ENCODE peak calls at places on chromosomes 5 and 9, in six cellular contexts. V is WTC11, A is GM10248, S is esophagus squamous epithelium, R is psoas muscle, E is WERI-Rb-1. B is an unnamed sample.

GRCh38 chr5:147140558-147140957 is 94.3 kb upstream of the STK32A start:
- DNase-seq in E (no peak), A (no peak), R (no peak), V (no peak), S (no peak), B (no peak)

GRCh38 chr5:38515081-38515480 is 41.4 kb downstream of the LIFR start:
- DNase-seq in E (no peak), V (no peak), S (no peak), R (no peak), A (no peak), B (no peak)

GRCh38 chr5:54659651-54660050 is 142.1 kb downstream of the SNX18 start:
- DNase-seq in V (no peak), A (no peak), S (no peak), E (no peak), R (no peak), B (no peak)

GRCh38 chr9:124040186-124040920 is 28.8 kb downstream of the LHX2 start:
- DNase-seq in R (no peak), S (no peak), V (no peak), E (peak; percentile 23), A (no peak), B (no peak)

GRCh38 chr5:58184910-58185309 is 275.0 kb downstream of the PLK2 start:
- DNase-seq in V (no peak), R (no peak), A (no peak), S (no peak), E (no peak), B (no peak)

GRCh38 chr5:111254613-111255012 is 30.4 kb downstream of the CAMK4 start:
- DNase-seq in A (peak; percentile 64), E (no peak), R (no peak), S (no peak), V (no peak), B (no peak)

GRCh38 chr9:114007991-114008666 is 70.0 kb downstream of the AMBP start:
- DNase-seq in A (no peak), E (peak; percentile 5), R (no peak), S (no peak), V (peak; percentile 9), B (no peak)

GRCh38 chr9:36101916-36102741 is 34.4 kb upstream of the GLIPR2 start:
- DNase-seq in E (no peak), A (no peak), V (no peak), R (no peak), S (no peak), B (no peak)

GRCh38 chr5:124544366-124545055 is 201.9 kb downstream of the ZNF608 start:
- DNase-seq in S (no peak), V (no peak), E (no peak), A (no peak), R (no peak), B (no peak)

GRCh38 chr5:1278656-1279442 is 16.0 kb downstream of the TERT start:
- DNase-seq in A (no peak), E (no peak), S (no peak), R (no peak), V (no peak), B (no peak)

GRCh38 chr5:93585054-93585751 is 2.2 kb downstream of the NR2F1 start:
- DNase-seq in A (no peak), E (peak; percentile 60), S (no peak), R (peak; percentile 58), V (peak; percentile 50), B (peak; percentile 33)

GRCh38 chr5:157026789-157027424 is 32.0 kb downstream of the HAVCR1 start:
- DNase-seq in V (peak; percentile 43), E (peak; percentile 29), R (no peak), A (no peak), S (no peak), B (no peak)

GRCh38 chr5:179959627-179960026 is 51.9 kb upstream of the TBC1D9B start:
- DNase-seq in A (no peak), V (no peak), R (no peak), E (no peak), S (no peak), B (no peak)

GRCh38 chr5:179967489-179967888 is 59.8 kb upstream of the TBC1D9B start:
- DNase-seq in R (no peak), E (no peak), S (no peak), A (no peak), V (no peak), B (no peak)

GRCh38 chr5:179960204-179960831 is 52.6 kb upstream of the TBC1D9B start:
- DNase-seq in S (no peak), V (no peak), A (no peak), R (no peak), E (no peak), B (no peak)

GRCh38 chr5:179963375-179963774 is 55.7 kb upstream of the TBC1D9B start:
- DNase-seq in A (no peak), E (no peak), V (no peak), R (no peak), S (no peak), B (no peak)

GRCh38 chr5:179964015-179964414 is 56.3 kb upstream of the TBC1D9B start:
- DNase-seq in A (no peak), S (no peak), E (no peak), V (no peak), R (no peak), B (no peak)
- TF ChIP-seq CTCF in A (no peak), S (no peak), E (no peak), V (no peak), R (no peak), B (no peak)

GRCh38 chr9:93061260-93061751 is 2.8 kb downstream of the SUSD3 start:
- DNase-seq in E (no peak), S (no peak), R (no peak), V (no peak), A (no peak), B (no peak)

GRCh38 chr9:93059960-93060591 is 1.6 kb downstream of the SUSD3 start:
- DNase-seq in V (no peak), A (no peak), S (no peak), R (no peak), E (no peak), B (no peak)

GRCh38 chr9:93060746-93061259 is 2.3 kb downstream of the SUSD3 start:
- DNase-seq in E (no peak), A (no peak), V (no peak), S (no peak), R (no peak), B (no peak)

GRCh38 chr9:93062364-93062763 is 3.9 kb downstream of the SUSD3 start:
- DNase-seq in R (no peak), S (no peak), A (no peak), E (peak; percentile 58), V (no peak), B (peak; percentile 60)

GRCh38 chr9:93061791-93062299 is 3.3 kb downstream of the SUSD3 start:
- DNase-seq in V (peak; percentile 57), R (no peak), S (no peak), E (peak; percentile 81), A (peak; percentile 74), B (peak; percentile 35)
- TF ChIP-seq CTCF in V (no peak), R (no peak), S (no peak), E (peak; percentile 35), A (peak; percentile 41), B (no peak)

GRCh38 chr9:98678244-98678842 is 30.4 kb downstream of the GABBR2 start:
- DNase-seq in E (no peak), R (no peak), A (no peak), S (no peak), V (peak; percentile 66), B (peak; percentile 45)
- TF ChIP-seq CTCF in E (peak; percentile 61), R (no peak), A (peak; percentile 24), S (peak; percentile 51), V (peak; percentile 26), B (peak; percentile 65)

DNA sequence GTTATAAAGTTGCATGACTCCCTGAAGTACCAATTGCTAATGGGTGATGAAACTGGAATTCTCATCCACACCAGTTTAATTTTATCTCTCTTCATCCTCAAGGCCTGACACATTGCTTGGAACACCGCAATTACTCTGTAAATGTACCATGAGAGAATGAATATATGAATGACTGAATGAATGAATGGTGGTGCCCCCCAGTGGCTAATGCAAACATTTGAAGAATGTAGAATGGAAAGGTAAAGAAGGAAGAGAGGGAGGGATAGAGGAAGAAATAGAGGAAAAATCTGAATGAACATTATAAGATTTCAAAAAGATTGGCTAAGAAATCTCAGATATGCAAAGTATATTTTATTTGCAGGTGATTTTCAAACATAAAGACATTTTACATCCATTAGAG is 13.1 kb downstream of the PAPPA start:
- DNase-seq in V (no peak), S (no peak), A (no peak), R (no peak), E (no peak), B (no peak)
- TF ChIP-seq CTCF in V (no peak), S (peak; percentile 38), A (peak; percentile 24), R (peak; percentile 7), E (no peak), B (peak; percentile 22)

GRCh38 chr9:137032893-137033292 is 1.0 kb upstream of the FUT7 start:
- DNase-seq in R (peak; percentile 73), S (no peak), E (no peak), A (no peak), V (no peak), B (no peak)
- TF ChIP-seq CTCF in R (no peak), S (no peak), E (no peak), A (no peak), V (no peak), B (no peak)

GRCh38 chr9:27022920-27023319 is 17.4 kb upstream of the LRRC19 start:
- DNase-seq in S (no peak), A (no peak), E (no peak), V (no peak), R (no peak), B (no peak)
- TF ChIP-seq CTCF in S (no peak), A (no peak), E (no peak), V (no peak), R (no peak), B (no peak)

GRCh38 chr5:167967494-167968180 is 323.8 kb upstream of the WWC1 start:
- DNase-seq in E (no peak), A (no peak), V (no peak), S (no peak), R (no peak), B (no peak)
- TF ChIP-seq CTCF in E (no peak), A (no peak), V (no peak), S (no peak), R (no peak), B (peak; percentile 20)

GRCh38 chr9:88583901-88584596 is 49.1 kb downstream of the NXNL2 start:
- DNase-seq in R (no peak), V (no peak), E (peak; percentile 56), S (no peak), A (no peak), B (no peak)
- TF ChIP-seq CTCF in R (no peak), V (no peak), E (no peak), S (no peak), A (no peak), B (no peak)